ENCODE peak calls at places on chromosomes 13 and 19, in six cellular contexts. K is NCI-H510A treated with DMSO at 0.1 percent for 48 hours; D is mucosa of descending colon; U is stimulated activated naive CD4-positive, alpha-beta T cell; Y is EL; M is HCEC 1CT. T is an unnamed sample.

GRCh38 chr13:79557666-79558065 is 76.7 kb downstream of the NDFIP2 start:
- DNase-seq in Y (no peak), D (no peak), M (no peak), U (no peak), K (no peak), T (no peak)

GRCh38 chr13:51614350-51614786 is 30.1 kb downstream of the WDFY2 start:
- DNase-seq in M (no peak), K (peak), Y (no peak), D (no peak), U (peak), T (no peak)

GRCh38 chr19:40610396-40611064 is 9.4 kb downstream of the LTBP4 start:
- DNase-seq in D (peak), Y (no peak), K (no peak), U (peak), M (no peak), T (peak)

GRCh38 chr13:35892837-35893814 is 238.1 kb downstream of the DCLK1 start:
- DNase-seq in K (no peak), D (no peak), M (no peak), U (no peak), Y (no peak), T (no peak)

GRCh38 chr13:46317120-46317519 is 69.9 kb downstream of the RUBCNL start:
- DNase-seq in M (peak), Y (no peak), K (no peak), U (no peak), D (no peak), T (no peak)

GRCh38 chr13:113742000-113742441 is 17.0 kb upstream of the TMEM255B start:
- DNase-seq in K (no peak), M (peak), D (peak), U (no peak), Y (peak), T (no peak)

GRCh38 chr19:54232552-54232934 is 9.7 kb upstream of the LILRB3 start:
- DNase-seq in M (no peak), Y (no peak), U (no peak), K (no peak), D (no peak), T (no peak)

GRCh38 chr13:51849145-51850101 is 4.4 kb upstream of the TMEM272 start:
- DNase-seq in M (peak), U (no peak), K (no peak), Y (peak), D (peak), T (no peak)

GRCh38 chr13:67232384-67232783 is 2.2 kb upstream of the PCDH9 start:
- DNase-seq in U (no peak), D (no peak), M (no peak), K (no peak), Y (no peak), T (no peak)

GRCh38 chr13:80690208-80690607 is 349.3 kb upstream of the SPRY2 start:
- DNase-seq in Y (no peak), D (no peak), U (no peak), M (no peak), K (no peak), T (no peak)

GRCh38 chr13:21683034-21683733 is 12.3 kb downstream of the FGF9 start:
- DNase-seq in Y (peak), K (no peak), D (no peak), M (peak), U (no peak), T (no peak)

GRCh38 chr19:29798783-29799182 is 13.0 kb upstream of the CCNE1 start:
- DNase-seq in D (no peak), U (no peak), M (peak), Y (peak), K (no peak), T (no peak)

GRCh38 chr19:47225746-47226425 is 5.1 kb downstream of the BBC3 start:
- DNase-seq in D (peak), M (peak), U (peak), K (peak), Y (peak), T (peak)

GRCh38 chr19:33647146-33647545 is 25.4 kb downstream of the CHST8 start:
- DNase-seq in D (no peak), K (no peak), M (no peak), U (no peak), Y (no peak), T (no peak)